ENCODE peak calls at places on chromosomes 7 and 10, in five cellular contexts. F, U, P, A and R are unnamed samples.

GRCh38 chr7:48085433-48085791 is 3.7 kb upstream of the UPP1 start:
- DNase-seq in F (no peak), U (peak), P (no peak), A (no peak), R (no peak)

GRCh38 chr10:95445223-95445836 is 115.8 kb downstream of the SORBS1 start:
- DNase-seq in F (no peak), U (no peak), P (no peak), A (no peak), R (no peak)

GRCh38 chr10:26997610-26998009 is 102.7 kb downstream of the ANKRD26 start:
- DNase-seq in F (no peak), U (no peak), P (no peak), A (no peak), R (no peak)

GRCh38 chr10:15591431-15591830 is 128.3 kb downstream of the ITGA8 start:
- DNase-seq in F (no peak), U (no peak), P (no peak), A (no peak), R (no peak)

GRCh38 chr7:45192546-45193177 is 35.1 kb downstream of the RAMP3 start:
- DNase-seq in F (no peak), U (peak), P (no peak), A (no peak), R (no peak)

GRCh38 chr10:102646610-102647432 is 2.5 kb downstream of the TRIM8 start:
- DNase-seq in F (no peak), U (peak), P (no peak), A (no peak), R (no peak)

GRCh38 chr10:101658910-101659309 is 36.1 kb downstream of the FBXW4 start:
- DNase-seq in F (no peak), U (no peak), P (no peak), A (no peak), R (no peak)

GRCh38 chr10:17649836-17650235 is 5.9 kb downstream of the STAM start:
- DNase-seq in F (no peak), U (no peak), P (no peak), A (no peak), R (no peak)

GRCh38 chr7:66508431-66508830 is 120.2 kb upstream of the KCTD7 start:
- DNase-seq in F (no peak), U (no peak), P (no peak), A (no peak), R (no peak)

GRCh38 chr10:47173929-47174442 is 126.0 kb upstream of the GDF10 start:
- DNase-seq in F (no peak), U (no peak), P (no peak), A (no peak), R (no peak)

GRCh38 chr7:29494350-29494749 is 69.3 kb upstream of the PRR15 start:
- DNase-seq in F (no peak), U (no peak), P (no peak), A (no peak), R (no peak)

GRCh38 chr7:2604608-2605174 is 27.1 kb upstream of the TTYH3 start:
- DNase-seq in F (no peak), U (no peak), P (no peak), A (no peak), R (no peak)

GRCh38 chr7:111409714-111410422 is 152.4 kb downstream of the IMMP2L start:
- DNase-seq in F (no peak), U (no peak), P (no peak), A (no peak), R (no peak)

GRCh38 chr10:125144209-125144608 is 16.2 kb downstream of the CTBP2 start:
- DNase-seq in F (no peak), U (no peak), P (no peak), A (no peak), R (no peak)

GRCh38 chr7:22591271-22591670 is 91.3 kb upstream of the STEAP1B start:
- DNase-seq in F (no peak), U (no peak), P (no peak), A (no peak), R (no peak)

GRCh38 chr10:16967000-16967865 is 150.0 kb upstream of the RSU1 start:
- DNase-seq in F (no peak), U (no peak), P (no peak), A (no peak), R (no peak)

GRCh38 chr10:51159841-51160240 is 85.6 kb downstream of the PRKG1 start:
- DNase-seq in F (no peak), U (no peak), P (no peak), A (no peak), R (no peak)

GRCh38 chr10:93245772-93246171 is 172.1 kb downstream of the CYP26A1 start:
- DNase-seq in F (no peak), U (no peak), P (no peak), A (no peak), R (no peak)

GRCh38 chr7:27779873-27780272 is 39.9 kb downstream of the TAX1BP1 start:
- DNase-seq in F (no peak), U (no peak), P (no peak), A (no peak), R (no peak)

GRCh38 chr7:28338041-28338440 is 74.3 kb upstream of the CREB5 start:
- DNase-seq in F (no peak), U (no peak), P (no peak), A (no peak), R (no peak)

GRCh38 chr10:33600381-33600780 is 265.9 kb upstream of the NRP1 start:
- DNase-seq in F (no peak), U (no peak), P (no peak), A (no peak), R (no peak)

GRCh38 chr10:101851411-101852116 is 8.0 kb upstream of the KCNIP2 start:
- DNase-seq in F (no peak), U (no peak), P (no peak), A (no peak), R (no peak)

GRCh38 chr7:12769464-12769863 is 82.0 kb downstream of the ARL4A start:
- DNase-seq in F (no peak), U (no peak), P (no peak), A (no peak), R (no peak)

GRCh38 chr10:128928231-128928836 is 538.7 kb upstream of the MGMT start:
- DNase-seq in F (no peak), U (no peak), P (no peak), A (no peak), R (no peak)

GRCh38 chr7:33790746-33791145 is 114.6 kb upstream of the BMPER start:
- DNase-seq in F (no peak), U (no peak), P (no peak), A (no peak), R (no peak)

GRCh38 chr10:101631821-101632475 is 43.8 kb downstream of the DPCD start:
- DNase-seq in F (no peak), U (no peak), P (no peak), A (no peak), R (no peak)

GRCh38 chr10:4343798-4344370 is 482.1 kb upstream of the AKR1E2 start:
- DNase-seq in F (no peak), U (no peak), P (no peak), A (no peak), R (no peak)

GRCh38 chr7:114317450-114318098 is 97.0 kb upstream of the FOXP2 start:
- DNase-seq in F (no peak), U (no peak), P (no peak), A (no peak), R (no peak)

DNA sequence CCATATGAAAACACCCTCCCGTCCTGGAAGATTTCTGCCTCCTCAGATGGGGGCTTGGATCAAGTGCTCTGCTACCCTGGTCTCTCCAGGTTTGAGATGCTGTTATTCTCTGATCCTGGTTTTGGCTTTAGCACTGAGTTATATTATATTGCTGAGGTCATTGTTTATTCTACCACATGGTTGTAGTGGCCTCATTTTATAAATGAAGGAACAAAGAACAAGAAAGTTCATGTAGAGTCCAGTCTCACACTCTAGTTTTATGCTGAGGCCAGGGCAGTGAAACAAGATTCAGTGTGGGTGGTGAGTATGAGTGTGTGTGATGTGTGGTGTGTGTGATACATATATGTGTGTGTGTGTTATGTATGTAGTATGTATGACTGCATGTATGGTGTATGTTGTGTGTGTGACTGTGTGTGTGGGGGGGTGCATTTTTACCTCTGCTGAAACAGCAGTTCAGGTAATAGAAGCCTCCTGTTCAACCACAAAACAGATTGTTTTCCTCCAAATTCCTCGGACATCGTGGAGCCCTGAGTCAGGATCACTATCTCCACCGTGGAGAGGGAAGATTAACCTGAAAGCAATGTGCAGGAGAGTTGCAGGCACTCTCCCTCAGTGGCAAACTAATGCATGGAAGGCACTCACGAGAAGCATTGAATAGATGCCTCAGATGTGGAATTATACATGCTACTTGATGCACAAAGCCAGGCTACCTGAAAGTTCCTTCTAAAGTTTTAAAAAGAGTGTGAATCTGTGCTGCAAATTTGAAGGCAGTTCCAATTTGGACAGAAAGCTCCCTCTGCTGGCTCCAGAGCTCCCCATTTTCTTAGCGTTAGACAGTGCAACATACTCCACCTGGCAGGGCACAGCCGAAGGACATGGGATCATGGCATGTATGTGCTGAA is 80.6 kb downstream of the C7orf25 start:
- DNase-seq in F (no peak), U (peak), P (no peak), A (peak), R (peak)
- TF ChIP-seq CTCF in F (peak), U (peak), P (peak), A (no peak), R (no peak)

GRCh38 chr10:133302230-133302629 is 6.4 kb downstream of the TUBGCP2 start:
- DNase-seq in F (no peak), U (no peak), P (no peak), A (no peak), R (no peak)
- TF ChIP-seq CTCF in F (no peak), U (no peak), P (no peak), A (no peak), R (no peak)

GRCh38 chr10:118595598-118596425 is at the start of gene PRLHR:
- DNase-seq in F (no peak), U (no peak), P (peak), A (peak), R (peak)

GRCh38 chr10:118596426-118597124 is 1.1 kb upstream of the PRLHR start:
- DNase-seq in F (no peak), U (no peak), P (peak), A (peak), R (no peak)

GRCh38 chr10:118595064-118595420 is 406 bp downstream of the PRLHR start:
- DNase-seq in F (no peak), U (no peak), P (no peak), A (peak), R (no peak)

GRCh38 chr10:118592675-118593330 is 2.6 kb downstream of the PRLHR start:
- DNase-seq in F (no peak), U (no peak), P (no peak), A (no peak), R (no peak)

GRCh38 chr10:118594392-118595063 is 920 bp downstream of the PRLHR start:
- DNase-seq in F (no peak), U (peak), P (peak), A (peak), R (peak)
- TF ChIP-seq CTCF in F (peak), U (peak), P (peak), A (peak), R (peak)

GRCh38 chr10:91043173-91043910 is 122.5 kb upstream of the ANKRD1 start:
- DNase-seq in F (peak), U (peak), P (no peak), A (no peak), R (peak)
- TF ChIP-seq CTCF in F (peak), U (peak), P (peak), A (no peak), R (peak)

GRCh38 chr7:101453617-101454016 is 90.9 kb downstream of the COL26A1 start:
- DNase-seq in F (no peak), U (no peak), P (no peak), A (no peak), R (no peak)

GRCh38 chr7:101450064-101450463 is 87.4 kb downstream of the COL26A1 start:
- DNase-seq in F (no peak), U (no peak), P (no peak), A (no peak), R (no peak)
- TF ChIP-seq CTCF in F (no peak), U (no peak), P (no peak), A (no peak), R (no peak)

GRCh38 chr7:124077546-124077945 is 44.7 kb upstream of the TMEM229A start:
- DNase-seq in F (no peak), U (no peak), P (no peak), A (no peak), R (no peak)
- TF ChIP-seq CTCF in F (no peak), U (no peak), P (no peak), A (no peak), R (peak)

GRCh38 chr10:63987212-63987611 is 466.0 kb downstream of the REEP3 start:
- DNase-seq in F (no peak), U (no peak), P (no peak), A (no peak), R (no peak)
- TF ChIP-seq CTCF in F (no peak), U (no peak), P (peak), A (no peak), R (peak)

GRCh38 chr10:90871279-90871760 is 454 bp upstream of the RPP30 start:
- DNase-seq in F (peak), U (peak), P (peak), A (peak), R (peak)
- TF ChIP-seq CTCF in F (peak), U (peak), P (peak), A (peak), R (peak)

GRCh38 chr10:129955591-129956284 is 8.3 kb downstream of the EBF3 start:
- DNase-seq in F (no peak), U (no peak), P (no peak), A (no peak), R (no peak)
- TF ChIP-seq CTCF in F (no peak), U (no peak), P (no peak), A (no peak), R (no peak)

DNA sequence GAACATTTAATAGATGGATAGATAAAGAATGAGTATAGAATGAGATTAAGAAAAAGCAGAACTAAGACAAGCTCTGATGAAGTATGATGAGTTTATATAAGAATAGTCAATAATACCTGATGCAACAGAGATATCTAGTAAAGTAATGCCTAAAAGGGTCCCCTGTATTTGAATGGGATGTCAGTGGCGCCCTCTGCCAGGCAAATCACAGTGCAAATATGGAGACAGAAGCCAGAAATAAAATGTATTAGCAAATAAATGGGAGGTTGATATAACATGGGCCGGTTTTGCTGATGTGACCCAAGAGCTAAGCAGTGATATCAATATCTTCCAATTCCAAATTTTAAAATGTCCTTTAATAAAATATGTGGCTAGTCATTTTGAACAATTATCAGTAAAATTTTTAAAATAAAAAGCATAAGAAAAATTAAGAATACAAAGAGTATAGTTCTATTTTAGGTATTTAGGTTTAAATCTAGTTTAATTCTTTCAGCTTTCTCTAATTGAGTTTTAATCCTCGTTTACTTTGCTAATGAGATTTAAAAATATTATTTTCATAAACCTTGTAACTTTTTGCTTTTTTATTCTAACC is 62.6 kb downstream of the ADK start:
- DNase-seq in F (no peak), U (peak), P (peak), A (peak), R (peak)
- TF ChIP-seq CTCF in F (peak), U (peak), P (peak), A (no peak), R (peak)